ENCODE peak calls at places on chromosome 16, in ten cellular contexts. R is psoas muscle; Y is A549; I is endothelial cell of umbilical vein; Q is CD8-positive, alpha-beta T cell; H is pancreas; P is sigmoid colon; S is testis; W is PC-3; F is CD4-positive, alpha-beta T cell. K is an unnamed sample.

GRCh38 chr16:85306071-85306792 is 194.0 kb upstream of the CIBAR2 start:
- DNase-seq in Y (peak), F (peak), R (peak), Q (peak), S (peak), P (peak), I (peak), W (peak), H (peak), K (peak)

GRCh38 chr16:27025581-27025980 is 41.1 kb upstream of the C16orf82 start:
- DNase-seq in Y (peak), F (no peak), I (no peak), R (no peak), P (no peak), S (peak), Q (no peak), W (no peak), H (no peak), K (no peak)

GRCh38 chr16:57134982-57135381 is 42.6 kb downstream of the CPNE2 start:
- DNase-seq in I (no peak), Y (no peak), F (peak), Q (peak), S (no peak), R (no peak), H (no peak), W (peak), P (no peak), K (no peak)

GRCh38 chr16:82609140-82609539 is 17.6 kb upstream of the CDH13 start:
- DNase-seq in R (peak), S (no peak), I (no peak), H (no peak), W (no peak), Y (no peak), P (no peak), Q (no peak), F (no peak), K (no peak)

GRCh38 chr16:4454618-4455017 is 19.8 kb downstream of the NMRAL1 start:
- DNase-seq in P (no peak), S (no peak), Q (no peak), F (no peak), W (no peak), Y (no peak), I (no peak), R (no peak), H (peak), K (no peak)

GRCh38 chr16:29107299-29107698 is 122.4 kb downstream of the LAT start:
- DNase-seq in Y (no peak), P (no peak), H (no peak), S (no peak), Q (no peak), I (no peak), F (no peak), W (peak), R (no peak), K (no peak)

GRCh38 chr16:83214671-83215070 is 587.9 kb downstream of the CDH13 start:
- DNase-seq in H (no peak), R (no peak), Y (no peak), Q (no peak), P (no peak), F (no peak), S (no peak), W (no peak), I (no peak), K (no peak)

GRCh38 chr16:77220427-77220826 is 21.2 kb downstream of the SYCE1L start:
- DNase-seq in I (no peak), Y (no peak), Q (no peak), S (no peak), H (no peak), F (no peak), P (no peak), R (no peak), W (no peak), K (no peak)

GRCh38 chr16:1494129-1494640 is 1.0 kb downstream of the TELO2 start:
- DNase-seq in I (peak), Y (peak), W (peak), F (no peak), P (peak), H (peak), Q (no peak), R (peak), S (peak), K (peak)

GRCh38 chr16:85111184-85111583 is 1.1 kb downstream of the CIBAR2 start:
- DNase-seq in S (no peak), Y (no peak), R (no peak), Q (no peak), P (no peak), I (no peak), H (no peak), F (no peak), W (no peak), K (no peak)

GRCh38 chr16:86791287-86792074 is 213.1 kb downstream of the FOXL1 start:
- DNase-seq in Y (no peak), R (no peak), W (no peak), P (peak), S (no peak), H (no peak), F (no peak), Q (no peak), I (no peak), K (no peak)

GRCh38 chr16:56372013-56372634 is 53.2 kb downstream of the AMFR start:
- DNase-seq in H (no peak), W (no peak), I (no peak), Q (no peak), F (no peak), S (no peak), Y (no peak), R (no peak), P (no peak), K (no peak)

GRCh38 chr16:12971216-12971615 is 69.8 kb downstream of the SHISA9 start:
- DNase-seq in Q (no peak), R (peak), H (no peak), P (no peak), Y (peak), W (peak), I (no peak), F (no peak), S (peak), K (peak)

GRCh38 chr16:53745126-53745525 is 41.2 kb downstream of the FTO start:
- DNase-seq in S (no peak), P (no peak), R (peak), H (no peak), W (peak), Y (no peak), I (no peak), Q (no peak), F (no peak), K (peak)

GRCh38 chr16:66278604-66279262 is 87.8 kb upstream of the CDH5 start:
- DNase-seq in P (no peak), Y (no peak), S (no peak), R (no peak), W (peak), I (no peak), Q (no peak), H (no peak), F (no peak), K (no peak)

GRCh38 chr16:23508589-23509440 is 1.5 kb downstream of the GGA2 start:
- DNase-seq in I (peak), H (no peak), R (no peak), Q (no peak), Y (no peak), P (no peak), F (no peak), S (peak), W (peak), K (no peak)

GRCh38 chr16:6020162-6020980 is 922.8 kb upstream of the EEF2KMT start:
- DNase-seq in W (no peak), H (peak), P (no peak), I (no peak), Q (no peak), F (no peak), S (no peak), R (no peak), Y (no peak), K (no peak)

GRCh38 chr16:49859139-49859947 is 3.4 kb upstream of the ZNF423 start:
- DNase-seq in W (no peak), I (peak), Y (no peak), S (peak), F (no peak), H (peak), R (peak), P (peak), Q (no peak), K (no peak)

GRCh38 chr16:50671644-50672260 is 9.4 kb downstream of the SNX20 start:
- DNase-seq in F (no peak), I (peak), Q (peak), P (no peak), W (peak), S (peak), Y (peak), R (no peak), H (no peak), K (no peak)

GRCh38 chr16:8476824-8477223 is 113.5 kb downstream of the TMEM114 start:
- DNase-seq in P (no peak), I (no peak), Y (no peak), F (no peak), R (no peak), H (no peak), Q (no peak), S (no peak), W (no peak), K (no peak)

GRCh38 chr16:58425245-58425644 is 33.0 kb downstream of the GINS3 start:
- DNase-seq in W (no peak), S (no peak), Y (no peak), P (no peak), R (no peak), Q (no peak), I (no peak), F (no peak), H (no peak), K (no peak)

GRCh38 chr16:67375161-67375560 is 18.1 kb downstream of the TPPP3 start:
- DNase-seq in F (no peak), P (peak), Q (no peak), W (no peak), R (no peak), I (no peak), S (peak), Y (no peak), H (no peak), K (no peak)

GRCh38 chr16:50371936-50372595 is 3.3 kb upstream of the BRD7 start:
- DNase-seq in S (peak), I (no peak), P (no peak), R (no peak), H (no peak), F (no peak), Q (no peak), Y (no peak), W (no peak), K (no peak)

GRCh38 chr16:80628254-80628653 is 87.5 kb downstream of the DYNLRB2 start:
- DNase-seq in R (no peak), F (no peak), I (no peak), Y (no peak), Q (no peak), P (no peak), H (no peak), S (no peak), W (no peak), K (no peak)

GRCh38 chr16:85935957-85936760 is 37.2 kb downstream of the IRF8 start:
- DNase-seq in P (no peak), Y (no peak), I (no peak), S (no peak), R (no peak), H (no peak), F (peak), Q (peak), W (no peak), K (no peak)

GRCh38 chr16:19605701-19606100 is 50.2 kb downstream of the VPS35L start:
- DNase-seq in H (no peak), S (no peak), R (no peak), I (no peak), Q (no peak), F (no peak), P (no peak), Y (no peak), W (peak), K (no peak)

GRCh38 chr16:12283596-12283995 is 307.1 kb downstream of the SNX29 start:
- DNase-seq in Q (no peak), P (no peak), I (no peak), F (no peak), W (no peak), R (no peak), S (no peak), Y (no peak), H (no peak), K (no peak)

GRCh38 chr16:49970818-49971431 is 54.1 kb upstream of the CNEP1R1 start:
- DNase-seq in Q (no peak), S (no peak), I (no peak), W (no peak), R (no peak), P (no peak), H (no peak), Y (no peak), F (no peak), K (no peak)

GRCh38 chr16:24499193-24499814 is 40.1 kb upstream of the RBBP6 start:
- DNase-seq in Q (no peak), F (no peak), W (peak), S (peak), P (no peak), R (no peak), I (peak), H (no peak), Y (peak), K (peak)

GRCh38 chr16:54447606-54448440 is 161.2 kb upstream of the IRX3 start:
- DNase-seq in H (no peak), I (no peak), P (no peak), S (no peak), F (no peak), R (peak), Q (no peak), W (peak), Y (peak), K (peak)

GRCh38 chr16:11691771-11692170 is 23.5 kb downstream of the SNN start:
- DNase-seq in Y (no peak), P (peak), S (no peak), F (no peak), Q (no peak), R (no peak), W (no peak), H (no peak), I (no peak), K (no peak)

GRCh38 chr16:85990861-85991301 is 91.9 kb downstream of the IRF8 start:
- DNase-seq in F (no peak), S (no peak), Y (no peak), H (no peak), I (no peak), Q (no peak), W (no peak), R (no peak), P (peak), K (no peak)

GRCh38 chr16:86714166-86714565 is 135.8 kb downstream of the FOXL1 start:
- DNase-seq in S (no peak), H (no peak), R (no peak), I (no peak), F (no peak), P (no peak), Y (no peak), W (peak), Q (no peak), K (peak)

DNA sequence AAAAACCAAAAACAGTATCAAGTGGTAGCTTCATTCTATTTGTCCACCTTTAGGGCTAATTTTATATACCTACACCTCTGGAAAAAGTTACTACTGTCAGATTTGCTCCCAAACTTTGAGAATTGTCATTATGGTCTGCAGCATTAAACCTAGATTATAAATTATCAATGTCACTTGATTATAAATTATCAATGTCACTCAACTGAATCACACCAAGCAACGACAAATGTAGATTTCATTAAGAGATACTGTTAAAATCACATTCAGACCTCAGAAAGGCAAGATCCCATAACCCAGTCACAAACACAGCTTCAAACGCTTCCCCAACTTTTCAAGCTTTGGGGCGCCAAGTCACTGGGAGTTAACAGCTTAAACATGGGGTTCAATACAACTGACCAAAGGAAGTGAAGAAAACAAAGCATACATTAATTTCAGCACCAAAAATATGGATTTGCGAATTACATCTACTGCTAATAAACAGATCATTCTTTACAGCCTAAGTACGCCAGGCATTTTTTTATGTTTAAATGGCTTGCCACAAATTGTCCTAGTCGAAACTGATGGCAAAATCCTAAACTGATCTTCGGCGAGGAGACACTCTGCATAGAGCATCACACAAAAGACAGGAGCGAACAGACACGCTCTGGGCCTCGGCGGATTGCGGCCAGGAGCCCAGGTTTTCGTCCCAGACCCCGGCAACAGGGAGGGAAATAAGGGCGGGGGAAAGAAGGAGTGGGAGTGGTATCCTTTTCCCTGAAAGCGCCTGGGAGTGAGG is 981 bp downstream of the GLG1 start:
- DNase-seq in R (no peak), S (no peak), I (no peak), Y (no peak), H (no peak), W (no peak), P (peak), Q (peak), F (no peak), K (no peak)
- TF ChIP-seq CTCF in R (no peak), S (no peak), I (no peak), Y (no peak), H (no peak), W (no peak), P (no peak), Q (no peak), F (no peak), K (no peak)

DNA sequence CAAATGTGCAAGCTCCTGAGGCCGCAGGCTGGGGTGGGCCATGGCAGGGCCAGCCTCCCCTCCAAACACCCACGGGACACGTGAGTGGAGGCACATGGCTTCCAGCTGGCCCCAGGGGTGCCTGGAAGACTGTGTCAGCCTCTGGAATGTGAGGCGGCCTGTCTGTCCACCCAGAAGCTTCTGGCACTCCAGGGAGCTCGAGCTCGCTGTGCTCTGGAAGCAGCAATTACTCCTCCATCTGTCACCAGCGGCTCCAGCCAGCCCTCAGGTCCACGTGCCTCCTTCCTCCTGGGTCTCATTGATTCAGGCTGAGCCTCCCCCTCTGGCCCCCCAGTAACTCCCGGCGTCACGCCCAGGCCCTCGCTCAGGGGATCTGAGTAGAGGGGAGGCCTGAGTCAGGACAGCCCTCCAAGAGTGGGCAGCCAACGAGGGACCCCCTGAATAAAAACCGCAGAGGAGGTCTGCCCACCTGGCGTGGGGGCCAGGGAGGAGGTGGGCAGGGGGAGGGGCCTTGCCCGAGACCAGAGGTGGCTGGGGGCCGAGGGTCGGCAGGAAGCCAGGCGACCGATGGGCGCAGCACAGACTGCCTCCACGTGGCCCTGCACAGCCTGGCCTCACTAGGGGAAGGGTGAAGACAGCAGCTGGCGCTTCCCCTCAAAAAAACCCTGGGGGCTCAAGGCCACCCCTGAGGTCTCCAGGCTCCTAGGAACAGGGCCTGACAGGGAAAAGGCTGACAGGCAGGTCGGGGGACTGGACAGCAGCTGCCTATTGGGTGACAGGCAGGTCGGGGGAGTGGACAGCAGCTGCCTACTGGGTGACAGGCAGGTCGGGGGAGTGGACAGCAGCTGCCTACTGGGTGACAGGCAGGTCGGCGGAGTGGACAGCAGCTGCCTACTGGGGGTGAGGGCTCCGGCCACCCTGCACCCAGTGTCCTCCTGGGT is 11.9 kb downstream of the PIEZO1 start:
- DNase-seq in S (peak), Y (no peak), H (peak), R (peak), P (peak), I (no peak), W (peak), Q (no peak), F (no peak), K (no peak)
- H3K27ac ChIP-seq in S (no peak), Y (no peak), H (peak), R (no peak), P (peak), I (no peak), W (no peak), Q (no peak), F (no peak), K (peak)

GRCh38 chr16:71352466-71352865 is 6.1 kb upstream of the CALB2 start:
- DNase-seq in F (no peak), P (no peak), I (no peak), Y (no peak), Q (no peak), W (no peak), S (no peak), R (no peak), H (no peak), K (no peak)

GRCh38 chr16:71353736-71354135 is 4.8 kb upstream of the CALB2 start:
- DNase-seq in S (no peak), H (no peak), I (no peak), Q (no peak), R (no peak), Y (no peak), W (no peak), P (no peak), F (no peak), K (no peak)

GRCh38 chr16:71351558-71351901 is 7.0 kb upstream of the CALB2 start:
- DNase-seq in I (no peak), W (peak), Y (no peak), F (no peak), Q (no peak), R (no peak), H (no peak), S (no peak), P (no peak), K (no peak)

GRCh38 chr16:71354156-71354555 is 4.4 kb upstream of the CALB2 start:
- DNase-seq in S (no peak), H (no peak), Y (no peak), I (no peak), F (no peak), R (no peak), P (no peak), W (no peak), Q (no peak), K (no peak)

GRCh38 chr16:71352963-71353460 is 5.5 kb upstream of the CALB2 start:
- DNase-seq in I (no peak), R (no peak), S (no peak), F (no peak), Y (no peak), W (no peak), P (no peak), H (no peak), Q (no peak), K (no peak)
- TF ChIP-seq CTCF in I (no peak), R (no peak), S (no peak), F (no peak), Y (no peak), W (no peak), P (no peak), H (no peak), Q (no peak), K (no peak)

DNA sequence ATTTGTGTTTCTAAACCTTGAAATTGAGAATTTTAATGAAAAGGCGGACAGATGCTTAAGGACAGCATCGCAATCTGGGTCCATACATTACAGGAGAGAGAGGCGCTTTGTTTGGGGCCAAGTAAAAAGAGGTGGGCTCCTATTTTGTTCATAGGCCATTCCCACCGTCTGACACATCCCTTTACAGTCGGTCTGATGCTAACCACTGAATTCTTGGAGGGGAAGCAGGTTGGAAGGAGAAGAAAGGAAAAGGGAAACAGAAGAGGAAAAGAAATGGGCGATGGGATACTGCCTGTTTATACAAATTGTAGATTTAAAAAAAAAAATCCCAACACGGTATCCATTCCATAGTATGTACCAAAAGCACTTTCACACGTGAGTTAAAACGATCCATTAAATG is 4.0 kb upstream of the ZFHX3 start:
- DNase-seq in W (no peak), F (no peak), P (no peak), I (no peak), S (no peak), Q (no peak), H (no peak), R (no peak), Y (no peak), K (no peak)
- H3K27ac ChIP-seq in W (no peak), F (no peak), P (peak), I (no peak), S (no peak), Q (no peak), H (peak), R (peak), Y (peak), K (no peak)

K was measured in RWPE1.